ENCODE peak calls at places on chromosomes 4 and X, in seven cellular contexts. O is left cardiac atrium; U is kidney epithelial cell; V is EL; Q is GDM1; F is SK-N-MC; C is stimulated activated CD4-positive, alpha-beta T cell treated with anti-CD3 and anti-CD28 coated beads, Interleukin-4, amount 100 ng/mL, for 4 hours. R is an unnamed sample.
A peak's percentile ranks its signal among the peaks of the same experiment; 100 is the strongest.

GRCh38 chrX:143873343-143873742 is 10.5 kb upstream of the UBE2NL start:
- DNase-seq in C (no peak), Q (no peak), U (no peak), O (no peak), F (no peak), V (peak; percentile 14), R (no peak)

GRCh38 chrX:42422961-42423360 is 355.0 kb downstream of the PPP1R2C start:
- DNase-seq in Q (no peak), U (no peak), O (no peak), V (peak; percentile 1), C (no peak), F (no peak), R (no peak)

GRCh38 chr4:41751325-41752061 is 3.0 kb upstream of the PHOX2B start:
- DNase-seq in U (no peak), Q (no peak), V (no peak), C (no peak), O (no peak), F (no peak), R (no peak)

GRCh38 chr4:55733874-55734437 is 85.6 kb upstream of the EXOC1L start:
- DNase-seq in F (no peak), V (peak; percentile 35), O (peak; percentile 77), C (no peak), U (peak; percentile 42), Q (no peak), R (no peak)

GRCh38 chr4:337932-338758 is 531 bp downstream of the ZNF141 start:
- DNase-seq in U (no peak), O (peak; percentile 52), Q (no peak), V (peak; percentile 41), F (no peak), C (peak; percentile 59), R (no peak)

GRCh38 chr4:42710761-42711160 is 53.9 kb upstream of the ATP8A1 start:
- DNase-seq in F (no peak), Q (no peak), U (no peak), V (no peak), O (no peak), C (no peak), R (no peak)

GRCh38 chrX:1767026-1767425 is 152.2 kb downstream of the ASMT start:
- DNase-seq in C (no peak), O (no peak), V (no peak), U (no peak), F (no peak), Q (no peak), R (no peak)

GRCh38 chr4:158750379-158750778 is 18.4 kb upstream of the FNIP2 start:
- DNase-seq in U (no peak), O (no peak), V (peak; percentile 82), Q (no peak), F (no peak), C (no peak), R (no peak)

GRCh38 chrX:132561483-132561882 is 72.6 kb upstream of the MBNL3 start:
- DNase-seq in F (no peak), C (no peak), O (no peak), U (no peak), V (no peak), Q (no peak), R (no peak)

GRCh38 chr4:145339075-145339725 is 142.5 kb upstream of the SMAD1 start:
- DNase-seq in Q (no peak), O (no peak), F (no peak), C (no peak), V (no peak), U (no peak), R (no peak)

GRCh38 chr4:102625232-102625930 is 124.2 kb downstream of the NFKB1 start:
- DNase-seq in C (peak; percentile 42), V (peak; percentile 52), U (no peak), F (no peak), Q (peak; percentile 57), O (peak; percentile 50), R (peak; percentile 72)

GRCh38 chrX:1932231-1932630 is 317.4 kb downstream of the ASMT start:
- DNase-seq in Q (no peak), U (no peak), C (no peak), F (no peak), O (no peak), V (no peak), R (no peak)

GRCh38 chr4:180059216-180059881 is 2183.9 kb upstream of the TENM3 start:
- DNase-seq in Q (no peak), V (no peak), U (no peak), C (no peak), O (no peak), F (no peak), R (no peak)

GRCh38 chrX:46992070-46992469 is 79.8 kb downstream of the JADE3 start:
- DNase-seq in V (no peak), Q (no peak), F (no peak), C (no peak), O (no peak), U (no peak), R (no peak)

GRCh38 chr4:148333265-148333664 is 108.9 kb downstream of the NR3C2 start:
- DNase-seq in U (no peak), F (no peak), C (no peak), Q (no peak), V (no peak), O (no peak), R (no peak)

GRCh38 chrX:105821471-105822081 is 763 bp upstream of the NRK start:
- DNase-seq in O (peak; percentile 18), U (peak; percentile 26), Q (no peak), F (no peak), C (no peak), V (no peak), R (no peak)

GRCh38 chr4:184317234-184317918 is 99.7 kb upstream of the ENPP6 start:
- DNase-seq in O (no peak), V (no peak), Q (no peak), C (no peak), U (no peak), F (no peak), R (no peak)

GRCh38 chrX:97401586-97402101 is 517.9 kb downstream of the RPA4 start:
- DNase-seq in U (no peak), O (no peak), Q (no peak), C (no peak), V (no peak), F (no peak), R (no peak)

GRCh38 chrX:147377728-147378127 is 534.0 kb upstream of the FMR1 start:
- DNase-seq in V (no peak), Q (no peak), C (no peak), O (no peak), F (no peak), U (no peak), R (no peak)

GRCh38 chrX:110561036-110561435 is 202.4 kb downstream of the RTL9 start:
- DNase-seq in Q (no peak), U (no peak), V (peak; percentile 78), O (no peak), C (no peak), F (no peak), R (no peak)

GRCh38 chr4:88812420-88812819 is 114.8 kb upstream of the NAP1L5 start:
- DNase-seq in V (no peak), O (no peak), F (no peak), Q (no peak), C (no peak), U (no peak), R (no peak)